ENCODE peak calls at places on chromosome 2, in five cellular contexts. D is T1000; S is stimulated activated CD4-positive, alpha-beta T cell treated with anti-CD3 and anti-CD28 coated beads, Interleukin-2, amount 100 ng/mL, for 48 hours; M is CD8-positive, alpha-beta memory T cell; L is anterior cingulate cortex. V is an unnamed sample.
A peak's percentile ranks its signal among the peaks of the same experiment; 100 is the strongest.

GRCh38 chr2:61426267-61426897 is 44.5 kb downstream of the USP34 start:
- DNase-seq in M (peak; percentile 57), S (peak; percentile 59), D (no peak), L (no peak), V (peak; percentile 71)

GRCh38 chr2:229090231-229090630 is 180.9 kb downstream of the PID1 start:
- DNase-seq in M (no peak), D (no peak), S (no peak), L (no peak), V (no peak)

GRCh38 chr2:241989074-241989473 is 119.5 kb downstream of the RTP5 start:
- DNase-seq in S (no peak), M (no peak), L (no peak), D (no peak), V (no peak)

GRCh38 chr2:168449419-168449818 is 6.7 kb upstream of the CERS6 start:
- DNase-seq in L (no peak), S (no peak), D (no peak), M (no peak), V (no peak)

GRCh38 chr2:237234268-237234667 is 148.6 kb downstream of the COPS8 start:
- DNase-seq in S (no peak), D (no peak), M (no peak), L (no peak), V (no peak)

GRCh38 chr2:59301466-59302402 is 1060.6 kb upstream of the FANCL start:
- DNase-seq in D (no peak), L (peak; percentile 12), M (no peak), S (no peak), V (no peak)

GRCh38 chr2:45992021-45992745 is 305.0 kb upstream of the EPAS1 start:
- DNase-seq in M (no peak), D (peak; percentile 74), S (no peak), L (no peak), V (no peak)

GRCh38 chr2:46134531-46135229 is 162.5 kb upstream of the EPAS1 start:
- DNase-seq in S (no peak), M (no peak), D (no peak), L (no peak), V (no peak)

GRCh38 chr2:201654611-201655384 is 11.5 kb upstream of the TMEM237 start:
- DNase-seq in S (no peak), L (no peak), M (no peak), D (peak; percentile 29), V (no peak)

GRCh38 chr2:216298719-216299118 is 73.6 kb downstream of the MARCHF4 start:
- DNase-seq in S (no peak), L (no peak), M (no peak), D (no peak), V (no peak)

GRCh38 chr2:136208682-136209081 is 90.7 kb upstream of the CXCR4 start:
- DNase-seq in D (no peak), L (no peak), S (no peak), M (no peak), V (no peak)

GRCh38 chr2:237858294-237859081 is 935 bp upstream of the RAMP1 start:
- DNase-seq in L (peak; percentile 85), M (no peak), D (no peak), S (no peak), V (peak; percentile 74)

GRCh38 chr2:177245010-177245422 is 19.5 kb downstream of the NFE2L2 start:
- DNase-seq in D (no peak), M (no peak), S (no peak), L (no peak), V (no peak)

V was measured in glutamatergic neuron.